ENCODE peak calls at places on chromosome 12, in six cellular contexts. G is NCI-H345; V is iPS-NIHi11; W is activated B cell treated with CpG ODN at 0.5 μM for 24 hours; P is activated CD4-positive, alpha-beta T cell treated with anti-CD3 and anti-CD28 coated beads, Interleukin-2, amount 50 U/mL, for 1 hour; E is body of pancreas. D is an unnamed sample.

GRCh38 chr12:28506271-28506670 is 316.0 kb downstream of the CCDC91 start:
- DNase-seq in G (no peak), V (no peak), W (no peak), P (no peak), E (no peak), D (no peak)

GRCh38 chr12:112331891-112332290 is 50.3 kb downstream of the HECTD4 start:
- DNase-seq in G (no peak), V (no peak), W (no peak), P (no peak), E (no peak), D (no peak)

GRCh38 chr12:54591001-54591591 is 2.6 kb upstream of the PPP1R1A start:
- DNase-seq in G (no peak), V (no peak), W (no peak), P (no peak), E (no peak), D (no peak)

GRCh38 chr12:70393787-70394519 is 27.9 kb downstream of the KCNMB4 start:
- DNase-seq in G (no peak), V (no peak), W (no peak), P (no peak), E (no peak), D (no peak)

GRCh38 chr12:7797698-7798398 is 8.6 kb downstream of the NANOG start:
- DNase-seq in G (no peak), V (no peak), W (no peak), P (no peak), E (peak; percentile 60), D (no peak)

GRCh38 chr12:90029317-90029716 is 320.7 kb upstream of the ATP2B1 start:
- DNase-seq in G (no peak), V (no peak), W (no peak), P (no peak), E (no peak), D (no peak)

GRCh38 chr12:68560823-68561422 is 49.8 kb upstream of the RAP1B start:
- DNase-seq in G (no peak), V (no peak), W (no peak), P (no peak), E (no peak), D (no peak)

GRCh38 chr12:3119745-3120660 is 42.8 kb downstream of the TSPAN9 start:
- DNase-seq in G (no peak), V (peak; percentile 62), W (no peak), P (no peak), E (peak; percentile 84), D (peak; percentile 91)

GRCh38 chr12:63862187-63863107 is 17.9 kb downstream of the SRGAP1 start:
- DNase-seq in G (no peak), V (peak; percentile 29), W (no peak), P (no peak), E (peak; percentile 76), D (peak; percentile 86)

GRCh38 chr12:27009926-27010325 is 4.3 kb downstream of the TM7SF3 start:
- DNase-seq in G (no peak), V (no peak), W (no peak), P (no peak), E (no peak), D (no peak)

GRCh38 chr12:131795688-131796410 is 32.3 kb upstream of the MMP17 start:
- DNase-seq in G (peak; percentile 55), V (peak; percentile 57), W (no peak), P (no peak), E (no peak), D (peak; percentile 5)

GRCh38 chr12:32659908-32660440 is 19.1 kb upstream of the DNM1L start:
- DNase-seq in G (no peak), V (no peak), W (no peak), P (no peak), E (no peak), D (no peak)

GRCh38 chr12:122837306-122838265 is 2.3 kb downstream of the HIP1R start:
- DNase-seq in G (peak; percentile 62), V (no peak), W (no peak), P (no peak), E (peak; percentile 69), D (no peak)

GRCh38 chr12:19421503-19422282 is 17.6 kb upstream of the AEBP2 start:
- DNase-seq in G (no peak), V (no peak), W (no peak), P (no peak), E (no peak), D (no peak)

GRCh38 chr12:66188584-66189475 is at the start of gene IRAK3:
- DNase-seq in G (peak; percentile 37), V (peak; percentile 72), W (peak; percentile 48), P (peak; percentile 13), E (peak; percentile 71), D (peak; percentile 65)

GRCh38 chr12:48977290-48978281 is 536 bp upstream of the WNT1 start:
- DNase-seq in G (no peak), V (peak; percentile 84), W (peak; percentile 79), P (peak; percentile 82), E (peak; percentile 52), D (peak; percentile 50)

GRCh38 chr12:107564946-107565345 is 120.7 kb upstream of the PWP1 start:
- DNase-seq in G (no peak), V (peak; percentile 57), W (no peak), P (no peak), E (no peak), D (peak; percentile 41)

GRCh38 chr12:2348477-2348852 is 295.7 kb downstream of the CACNA1C start:
- DNase-seq in G (no peak), V (no peak), W (no peak), P (no peak), E (no peak), D (no peak)

GRCh38 chr12:93290391-93290790 is 87.3 kb upstream of the NUDT4 start:
- DNase-seq in G (no peak), V (no peak), W (no peak), P (no peak), E (no peak), D (no peak)

GRCh38 chr12:89700191-89700810 is 8.3 kb downstream of the ATP2B1 start:
- DNase-seq in G (no peak), V (no peak), W (no peak), P (no peak), E (no peak), D (no peak)

GRCh38 chr12:124927325-124928094 is 13.1 kb upstream of the UBC start:
- DNase-seq in G (no peak), V (peak; percentile 81), W (peak; percentile 91), P (peak; percentile 92), E (peak; percentile 95), D (peak; percentile 90)

GRCh38 chr12:62760779-62761178 is 174.2 kb downstream of the PPM1H start:
- DNase-seq in G (no peak), V (no peak), W (no peak), P (no peak), E (no peak), D (no peak)

GRCh38 chr12:112370156-112370555 is 12.1 kb downstream of the HECTD4 start:
- DNase-seq in G (no peak), V (no peak), W (no peak), P (no peak), E (no peak), D (no peak)

GRCh38 chr12:46372131-46372851 is at the start of gene SLC38A2:
- DNase-seq in G (peak; percentile 69), V (peak; percentile 95), W (peak; percentile 97), P (peak; percentile 98), E (peak; percentile 99), D (peak; percentile 98)

GRCh38 chr12:42161529-42161928 is 16.9 kb upstream of the GXYLT1 start:
- DNase-seq in G (no peak), V (no peak), W (no peak), P (no peak), E (no peak), D (no peak)

GRCh38 chr12:25585662-25586061 is 32.6 kb upstream of the LMNTD1 start:
- DNase-seq in G (no peak), V (no peak), W (no peak), P (no peak), E (no peak), D (no peak)

GRCh38 chr12:12788131-12788530 is 2.7 kb downstream of the APOLD1 start:
- DNase-seq in G (no peak), V (no peak), W (no peak), P (no peak), E (no peak), D (no peak)

GRCh38 chr12:92312463-92312970 is 166.9 kb upstream of the BTG1 start:
- DNase-seq in G (no peak), V (no peak), W (no peak), P (no peak), E (no peak), D (no peak)

GRCh38 chr12:40738856-40739255 is 46.6 kb downstream of the CNTN1 start:
- DNase-seq in G (no peak), V (no peak), W (no peak), P (no peak), E (no peak), D (no peak)

GRCh38 chr12:77767335-77767734 is 63.4 kb upstream of the NAV3 start:
- DNase-seq in G (no peak), V (no peak), W (no peak), P (no peak), E (no peak), D (no peak)

GRCh38 chr12:3959799-3960560 is 86.8 kb upstream of the PARP11 start:
- DNase-seq in G (no peak), V (no peak), W (no peak), P (no peak), E (no peak), D (no peak)

GRCh38 chr12:94679554-94679953 is 29.2 kb upstream of the TMCC3 start:
- DNase-seq in G (no peak), V (peak; percentile 26), W (no peak), P (no peak), E (no peak), D (no peak)

GRCh38 chr12:103441437-103442186 is 54.2 kb downstream of the C12orf42 start:
- DNase-seq in G (peak; percentile 3), V (peak; percentile 12), W (peak; percentile 39), P (peak; percentile 3), E (no peak), D (no peak)

GRCh38 chr12:114163766-114164165 is 197.6 kb upstream of the RBM19 start:
- DNase-seq in G (no peak), V (no peak), W (no peak), P (no peak), E (no peak), D (no peak)

GRCh38 chr12:13179159-13180074 is 17.1 kb upstream of the EMP1 start:
- DNase-seq in G (no peak), V (peak; percentile 82), W (peak; percentile 26), P (peak; percentile 61), E (peak; percentile 60), D (peak; percentile 64)

GRCh38 chr12:538731-539539 is 79.2 kb downstream of the B4GALNT3 start:
- DNase-seq in G (peak; percentile 16), V (no peak), W (no peak), P (peak; percentile 39), E (peak; percentile 75), D (peak; percentile 62)